ENCODE peak calls at places on chromosomes 12 and 14, in four cellular contexts. W is AG09309, X is stomach, H is kidney epithelial cell. B is an unnamed sample.
A peak's percentile ranks its signal among the peaks of the same experiment; 100 is the strongest.

GRCh38 chr12:6551063-6551461 is 4.8 kb downstream of the IFFO1 start:
- DNase-seq in W (no peak), X (no peak), H (no peak), B (peak; percentile 89)

GRCh38 chr12:3107071-3107583 is 29.9 kb downstream of the TSPAN9 start:
- DNase-seq in W (peak; percentile 68), X (no peak), H (no peak), B (no peak)

GRCh38 chr12:53058674-53059433 is 9.0 kb downstream of the TNS2 start:
- DNase-seq in W (no peak), X (no peak), H (no peak), B (no peak)

GRCh38 chr12:95790025-95790911 is at the start of gene NTN4:
- DNase-seq in W (no peak), X (peak; percentile 69), H (no peak), B (peak; percentile 62)

GRCh38 chr12:64669270-64669842 is 59.1 kb downstream of the RASSF3 start:
- DNase-seq in W (no peak), X (peak; percentile 73), H (no peak), B (peak; percentile 80)

GRCh38 chr12:24463392-24463791 is 485.5 kb downstream of the BCAT1 start:
- DNase-seq in W (no peak), X (no peak), H (no peak), B (no peak)

GRCh38 chr12:22321620-22322019 is 12.9 kb downstream of the ST8SIA1 start:
- DNase-seq in W (no peak), X (no peak), H (no peak), B (no peak)

GRCh38 chr12:51424094-51424661 is 453 bp upstream of the SLC4A8 start:
- DNase-seq in W (no peak), X (no peak), H (no peak), B (no peak)

GRCh38 chr14:104211242-104211641 is 72.9 kb downstream of the KIF26A start:
- DNase-seq in W (no peak), X (no peak), H (no peak), B (no peak)

GRCh38 chr12:58576965-58577364 is 343.3 kb downstream of the LRIG3 start:
- DNase-seq in W (no peak), X (no peak), H (no peak), B (no peak)

GRCh38 chr14:24279301-24280186 is 8.1 kb upstream of the RABGGTA start:
- DNase-seq in W (no peak), X (no peak), H (no peak), B (peak; percentile 60)

GRCh38 chr14:101397206-101397605 is 164.1 kb upstream of the DIO3 start:
- DNase-seq in W (no peak), X (no peak), H (no peak), B (no peak)

GRCh38 chr12:53695148-53696138 is 19.6 kb upstream of the ATP5MC2 start:
- DNase-seq in W (no peak), X (peak; percentile 46), H (no peak), B (peak; percentile 67)

GRCh38 chr12:4386756-4387155 is 7.2 kb upstream of the FGF23 start:
- DNase-seq in W (no peak), X (no peak), H (no peak), B (no peak)

GRCh38 chr12:12219664-12220063 is 47.2 kb downstream of the LRP6 start:
- DNase-seq in W (no peak), X (no peak), H (no peak), B (no peak)

GRCh38 chr12:51388066-51388799 is 3.0 kb downstream of the GALNT6 start:
- DNase-seq in W (peak; percentile 67), X (no peak), H (no peak), B (no peak)

GRCh38 chr14:52801014-52801708 is 9.8 kb upstream of the GNPNAT1 start:
- DNase-seq in W (no peak), X (no peak), H (peak; percentile 65), B (no peak)

GRCh38 chr12:102534899-102535298 is 54.5 kb upstream of the IGF1 start:
- DNase-seq in W (no peak), X (no peak), H (no peak), B (no peak)

GRCh38 chr12:80598004-80598606 is 109.3 kb upstream of the MYF6 start:
- DNase-seq in W (peak; percentile 58), X (no peak), H (peak; percentile 5), B (peak; percentile 11)

GRCh38 chr14:54343276-54344121 is 53.3 kb upstream of the CDKN3 start:
- DNase-seq in W (no peak), X (no peak), H (no peak), B (no peak)

GRCh38 chr14:24852312-24853060 is 197.5 kb downstream of the STXBP6 start:
- DNase-seq in W (no peak), X (no peak), H (no peak), B (no peak)

DNA sequence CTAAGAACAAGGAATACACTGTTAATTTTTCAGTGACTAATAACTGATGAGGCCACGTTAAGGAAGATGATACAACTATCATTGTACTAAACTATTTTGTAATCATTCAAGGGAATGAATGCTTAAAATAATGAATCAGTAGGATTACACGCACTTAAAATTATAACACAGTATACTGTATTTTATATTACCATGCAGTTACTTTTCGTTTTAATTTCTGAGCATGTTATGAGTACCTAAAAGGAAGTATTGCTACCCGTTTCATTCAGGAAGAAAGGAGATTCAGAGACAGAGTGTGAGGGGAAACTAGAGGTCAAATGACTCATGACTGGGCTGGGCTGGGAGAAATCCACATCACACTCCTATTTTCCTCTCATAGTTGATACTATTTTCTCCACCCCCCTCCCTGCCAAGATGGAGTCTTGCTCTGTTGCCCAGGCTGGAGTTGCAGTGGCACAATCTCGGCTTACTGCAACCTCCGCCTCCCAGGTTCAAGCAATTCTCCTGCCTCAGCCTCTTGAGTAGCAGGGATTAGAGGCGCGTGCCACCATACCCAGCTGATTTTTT is 202.0 kb downstream of the PPM1H start:
- DNase-seq in W (no peak), X (no peak), H (no peak), B (no peak)
- H3K4me3 ChIP-seq in W (no peak overlapping the region), X (no peak overlapping the region), H (no peak overlapping the region), B (no peak overlapping the region)

DNA sequence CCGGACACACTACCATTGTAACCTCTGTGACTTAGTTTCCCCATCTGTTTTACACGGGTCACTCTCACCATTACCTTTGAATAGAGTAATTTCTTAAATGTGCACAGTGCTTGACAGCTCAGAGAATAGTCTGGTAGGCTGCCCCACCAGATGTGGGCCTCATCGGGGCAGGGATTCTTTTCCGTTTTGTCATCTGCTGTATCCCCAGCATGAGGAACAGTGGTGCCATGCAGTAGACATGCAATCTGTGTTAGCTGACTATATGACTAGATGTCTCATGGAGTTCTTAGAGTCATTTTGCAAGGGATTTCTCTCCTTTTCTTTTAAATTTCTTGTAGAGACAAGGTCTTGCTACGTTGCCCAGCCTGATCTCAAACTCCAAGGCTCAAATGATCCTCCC is 44.9 kb upstream of the PLEKHG3 start:
- DNase-seq in W (no peak), X (no peak), H (no peak), B (no peak)
- H3K4me3 ChIP-seq in W (no peak overlapping the region), X (no peak overlapping the region), H (no peak overlapping the region), B (no peak overlapping the region)

GRCh38 chr14:23182372-23183014 is 967 bp downstream of the SLC7A8 start:
- DNase-seq in W (no peak), X (peak; percentile 76), H (no peak), B (peak; percentile 42)

GRCh38 chr14:23183479-23183878 is at the start of gene SLC7A8:
- DNase-seq in W (no peak), X (peak; percentile 71), H (no peak), B (peak; percentile 53)

GRCh38 chr14:23181946-23182345 is 1.5 kb downstream of the SLC7A8 start:
- DNase-seq in W (no peak), X (no peak), H (no peak), B (no peak)

GRCh38 chr14:23183076-23183475 is 384 bp downstream of the SLC7A8 start:
- DNase-seq in W (no peak), X (no peak), H (no peak), B (no peak)

GRCh38 chr14:23181453-23181852 is 2.0 kb downstream of the SLC7A8 start:
- DNase-seq in W (no peak), X (no peak), H (no peak), B (no peak)
- H3K4me3 ChIP-seq in W (no peak overlapping the region), X (peak overlapping the region; percentile 48), H (no peak overlapping the region), B (no peak overlapping the region)

DNA sequence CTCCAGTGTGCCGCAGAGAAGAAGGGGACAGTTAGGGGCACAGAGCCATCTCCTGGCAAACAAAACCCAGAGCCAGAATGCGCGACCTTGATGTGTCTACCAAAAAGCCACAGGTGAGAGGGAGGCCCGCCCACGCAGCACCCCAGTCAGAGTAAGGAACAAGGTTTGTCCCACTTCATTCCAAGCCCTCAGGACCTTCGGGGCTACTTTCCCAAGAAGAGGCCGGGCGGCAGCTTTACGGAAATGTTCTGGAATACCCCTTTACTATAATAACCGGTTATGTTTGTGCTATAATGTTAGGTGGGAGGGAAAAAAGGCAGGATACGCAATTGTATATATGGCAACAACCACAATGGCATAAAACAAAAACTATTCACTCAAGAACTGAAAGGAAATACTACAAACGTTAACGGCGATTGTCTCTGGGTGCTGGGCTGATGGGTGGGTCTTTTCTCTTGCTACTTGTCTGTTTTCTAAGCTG is 12.3 kb downstream of the CCDC88C start:
- DNase-seq in W (no peak), X (no peak), H (no peak), B (no peak)
- H3K4me3 ChIP-seq in W (no peak overlapping the region), X (no peak overlapping the region), H (no peak overlapping the region), B (peak overlapping the region; percentile 7)

GRCh38 chr14:103151270-103151933 is 28.1 kb downstream of the TNFAIP2 start:
- DNase-seq in W (no peak), X (no peak), H (no peak), B (no peak)

GRCh38 chr14:103146141-103146709 is 23.0 kb downstream of the TNFAIP2 start:
- DNase-seq in W (no peak), X (no peak), H (no peak), B (no peak)

GRCh38 chr14:103149351-103149750 is 26.1 kb downstream of the TNFAIP2 start:
- DNase-seq in W (no peak), X (no peak), H (no peak), B (no peak)

GRCh38 chr14:103155013-103155412 is 31.8 kb downstream of the TNFAIP2 start:
- DNase-seq in W (no peak), X (peak; percentile 52), H (no peak), B (peak; percentile 88)

DNA sequence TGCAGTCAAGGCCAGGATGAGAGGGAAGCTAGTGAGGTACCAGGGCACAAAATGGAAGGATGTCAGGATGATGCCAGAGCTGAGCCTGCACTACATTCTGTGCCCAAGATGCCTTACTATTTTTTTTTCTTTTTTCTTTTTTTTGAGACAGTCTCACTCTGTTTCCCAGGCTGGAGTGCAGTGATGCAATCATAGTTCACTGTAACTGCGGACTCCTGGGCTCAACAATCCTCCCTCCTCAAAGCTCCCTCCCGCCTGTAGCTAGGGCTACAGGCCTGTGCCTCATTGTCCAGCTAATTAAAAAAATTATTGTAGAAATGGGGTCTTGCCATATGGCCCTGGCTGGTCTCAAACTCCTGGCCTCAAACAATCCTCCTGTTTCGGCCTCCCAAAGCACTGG is 26.6 kb downstream of the TNFAIP2 start:
- DNase-seq in W (no peak), X (no peak), H (no peak), B (no peak)
- H3K4me3 ChIP-seq in W (no peak overlapping the region), X (no peak overlapping the region), H (no peak overlapping the region), B (no peak overlapping the region)

GRCh38 chr12:84634526-84634925 is 278.1 kb downstream of the SLC6A15 start:
- DNase-seq in W (no peak), X (no peak), H (no peak), B (no peak)

GRCh38 chr12:84627582-84627981 is 285.0 kb downstream of the SLC6A15 start:
- DNase-seq in W (no peak), X (no peak), H (no peak), B (no peak)

GRCh38 chr12:84636801-84637285 is 275.8 kb downstream of the SLC6A15 start:
- DNase-seq in W (no peak), X (no peak), H (no peak), B (no peak)

GRCh38 chr12:84637926-84638325 is 274.7 kb downstream of the SLC6A15 start:
- DNase-seq in W (no peak), X (no peak), H (no peak), B (no peak)

GRCh38 chr12:84632556-84632955 is 280.0 kb downstream of the SLC6A15 start:
- DNase-seq in W (no peak), X (no peak), H (peak; percentile 63), B (no peak)
- H3K4me3 ChIP-seq in W (no peak overlapping the region), X (no peak overlapping the region), H (no peak overlapping the region), B (no peak overlapping the region)